ENCODE peak calls at places on chromosomes 2 and 18, in six cellular contexts. I is dermis blood vessel endothelial cell, U is posterior vena cava, X is skeletal muscle cell, P is left lobe of liver, D is HT1080. Q is an unnamed sample.

GRCh38 chr2:196435189-196435588 is 204.3 kb upstream of the CCDC150 start:
- DNase-seq in I (peak; percentile 36), U (no peak), X (no peak), P (no peak), D (no peak), Q (no peak)

GRCh38 chr18:75544496-75544895 is 117.0 kb upstream of the SMIM21 start:
- DNase-seq in I (no peak), U (no peak), X (peak; percentile 13), P (no peak), D (peak; percentile 56), Q (peak; percentile 76)

GRCh38 chr2:58967736-58968135 is 726.6 kb upstream of the FANCL start:
- DNase-seq in I (no peak), U (no peak), X (no peak), P (no peak), D (no peak), Q (no peak)

GRCh38 chr2:233349005-233349998 is 5.0 kb upstream of the DGKD start:
- DNase-seq in I (peak; percentile 78), U (peak; percentile 38), X (peak; percentile 17), P (peak; percentile 92), D (no peak), Q (no peak)

GRCh38 chr2:97740590-97741182 is 27.3 kb downstream of the ZAP70 start:
- DNase-seq in I (peak; percentile 58), U (peak; percentile 81), X (no peak), P (no peak), D (no peak), Q (no peak)

GRCh38 chr2:9377461-9378097 is 45.7 kb downstream of the ITGB1BP1 start:
- DNase-seq in I (no peak), U (no peak), X (no peak), P (no peak), D (peak; percentile 26), Q (no peak)

GRCh38 chr2:25992556-25992955 is 10.3 kb upstream of the KIF3C start:
- DNase-seq in I (no peak), U (peak; percentile 49), X (no peak), P (no peak), D (no peak), Q (no peak)

GRCh38 chr18:24915547-24915946 is 436.4 kb downstream of the ZNF521 start:
- DNase-seq in I (no peak), U (no peak), X (no peak), P (no peak), D (peak; percentile 49), Q (no peak)

GRCh38 chr2:197196737-197197136 is 113.8 kb downstream of the ANKRD44 start:
- DNase-seq in I (peak; percentile 31), U (no peak), X (no peak), P (no peak), D (peak; percentile 42), Q (no peak)

GRCh38 chr2:12661472-12661871 is 55.3 kb upstream of the TRIB2 start:
- DNase-seq in I (no peak), U (no peak), X (no peak), P (no peak), D (no peak), Q (no peak)

GRCh38 chr2:191754103-191754502 is 76.2 kb downstream of the NABP1 start:
- DNase-seq in I (no peak), U (no peak), X (no peak), P (no peak), D (no peak), Q (no peak)